ENCODE peak calls at places on chromosomes 1 and 21, in ten cellular contexts. One of them, this sample, is unnamed.

GRCh38 chr1:47635597-47635996 is 197.8 kb downstream of the FOXD2 start:
- DNase-seq in T-helper 2 cell: no peak
- DNase-seq in nephron progenitor cell: no peak
- DNase-seq in suprapubic skin: no peak
- DNase-seq in cardiac muscle cell: no peak
- DNase-seq in AG04449: no peak
- DNase-seq in activated naive CD4-positive, alpha-beta T cell treated with Interleukin-2 at 50 U/mL for 16 hours: no peak
- DNase-seq in stomach: no peak
- DNase-seq in left ventricle myocardium inferior: no peak
- DNase-seq in RWPE1: no peak
- DNase-seq in this sample: no peak

GRCh38 chr1:87370519-87370918 is 41.8 kb downstream of the LMO4 start:
- DNase-seq in nephron progenitor cell: no peak
- DNase-seq in AG04449: no peak
- DNase-seq in suprapubic skin: no peak
- DNase-seq in RWPE1: no peak
- DNase-seq in cardiac muscle cell: peak
- DNase-seq in stomach: no peak
- DNase-seq in left ventricle myocardium inferior: no peak
- DNase-seq in T-helper 2 cell: no peak
- DNase-seq in activated naive CD4-positive, alpha-beta T cell treated with Interleukin-2 at 50 U/mL for 16 hours: no peak
- DNase-seq in this sample: no peak

GRCh38 chr1:53327183-53327941 is 508 bp downstream of the LRP8 start:
- DNase-seq in AG04449: no peak
- DNase-seq in left ventricle myocardium inferior: no peak
- DNase-seq in cardiac muscle cell: peak
- DNase-seq in activated naive CD4-positive, alpha-beta T cell treated with Interleukin-2 at 50 U/mL for 16 hours: peak
- DNase-seq in stomach: no peak
- DNase-seq in suprapubic skin: peak
- DNase-seq in nephron progenitor cell: peak
- DNase-seq in RWPE1: peak
- DNase-seq in T-helper 2 cell: peak
- DNase-seq in this sample: peak

GRCh38 chr1:206606867-206607266 is 5.4 kb downstream of the EIF2D start:
- DNase-seq in T-helper 2 cell: no peak
- DNase-seq in left ventricle myocardium inferior: no peak
- DNase-seq in nephron progenitor cell: no peak
- DNase-seq in activated naive CD4-positive, alpha-beta T cell treated with Interleukin-2 at 50 U/mL for 16 hours: no peak
- DNase-seq in AG04449: no peak
- DNase-seq in stomach: no peak
- DNase-seq in RWPE1: peak
- DNase-seq in cardiac muscle cell: peak
- DNase-seq in suprapubic skin: no peak
- DNase-seq in this sample: peak

GRCh38 chr1:34762474-34763141 is 3.1 kb downstream of the GJB4 start:
- DNase-seq in RWPE1: peak
- DNase-seq in nephron progenitor cell: no peak
- DNase-seq in cardiac muscle cell: no peak
- DNase-seq in stomach: no peak
- DNase-seq in AG04449: no peak
- DNase-seq in left ventricle myocardium inferior: no peak
- DNase-seq in activated naive CD4-positive, alpha-beta T cell treated with Interleukin-2 at 50 U/mL for 16 hours: no peak
- DNase-seq in suprapubic skin: no peak
- DNase-seq in T-helper 2 cell: no peak
- DNase-seq in this sample: no peak

GRCh38 chr1:46303872-46304326 is 401 bp downstream of the UQCRH start:
- DNase-seq in activated naive CD4-positive, alpha-beta T cell treated with Interleukin-2 at 50 U/mL for 16 hours: no peak
- DNase-seq in stomach: no peak
- DNase-seq in RWPE1: no peak
- DNase-seq in suprapubic skin: no peak
- DNase-seq in AG04449: no peak
- DNase-seq in left ventricle myocardium inferior: no peak
- DNase-seq in T-helper 2 cell: no peak
- DNase-seq in nephron progenitor cell: no peak
- DNase-seq in cardiac muscle cell: no peak
- DNase-seq in this sample: no peak

GRCh38 chr1:30789388-30790255 is 32.0 kb upstream of the LAPTM5 start:
- DNase-seq in left ventricle myocardium inferior: no peak
- DNase-seq in activated naive CD4-positive, alpha-beta T cell treated with Interleukin-2 at 50 U/mL for 16 hours: no peak
- DNase-seq in AG04449: no peak
- DNase-seq in RWPE1: no peak
- DNase-seq in cardiac muscle cell: no peak
- DNase-seq in suprapubic skin: no peak
- DNase-seq in nephron progenitor cell: no peak
- DNase-seq in stomach: no peak
- DNase-seq in T-helper 2 cell: no peak
- DNase-seq in this sample: no peak

GRCh38 chr21:28392436-28392835 is 600.2 kb downstream of the LTN1 start:
- DNase-seq in T-helper 2 cell: no peak
- DNase-seq in left ventricle myocardium inferior: no peak
- DNase-seq in cardiac muscle cell: no peak
- DNase-seq in suprapubic skin: no peak
- DNase-seq in activated naive CD4-positive, alpha-beta T cell treated with Interleukin-2 at 50 U/mL for 16 hours: no peak
- DNase-seq in stomach: no peak
- DNase-seq in nephron progenitor cell: no peak
- DNase-seq in RWPE1: no peak
- DNase-seq in AG04449: no peak
- DNase-seq in this sample: no peak

GRCh38 chr1:31238986-31239613 is 587 bp downstream of the NKAIN1 start:
- DNase-seq in T-helper 2 cell: no peak
- DNase-seq in RWPE1: no peak
- DNase-seq in suprapubic skin: no peak
- DNase-seq in left ventricle myocardium inferior: no peak
- DNase-seq in cardiac muscle cell: no peak
- DNase-seq in activated naive CD4-positive, alpha-beta T cell treated with Interleukin-2 at 50 U/mL for 16 hours: no peak
- DNase-seq in stomach: no peak
- DNase-seq in nephron progenitor cell: peak
- DNase-seq in AG04449: no peak
- DNase-seq in this sample: peak

GRCh38 chr21:37551406-37552355 is 185.1 kb downstream of the DYRK1A start:
- DNase-seq in nephron progenitor cell: no peak
- DNase-seq in left ventricle myocardium inferior: no peak
- DNase-seq in activated naive CD4-positive, alpha-beta T cell treated with Interleukin-2 at 50 U/mL for 16 hours: no peak
- DNase-seq in cardiac muscle cell: peak
- DNase-seq in T-helper 2 cell: no peak
- DNase-seq in stomach: peak
- DNase-seq in RWPE1: no peak
- DNase-seq in AG04449: no peak
- DNase-seq in suprapubic skin: peak
- DNase-seq in this sample: peak

GRCh38 chr1:25243907-25244306 is 3.3 kb downstream of the RSRP1 start:
- DNase-seq in nephron progenitor cell: no peak
- DNase-seq in activated naive CD4-positive, alpha-beta T cell treated with Interleukin-2 at 50 U/mL for 16 hours: no peak
- DNase-seq in T-helper 2 cell: no peak
- DNase-seq in RWPE1: no peak
- DNase-seq in AG04449: no peak
- DNase-seq in suprapubic skin: no peak
- DNase-seq in stomach: no peak
- DNase-seq in left ventricle myocardium inferior: no peak
- DNase-seq in cardiac muscle cell: no peak
- DNase-seq in this sample: no peak

GRCh38 chr1:224666078-224666477 is 50.0 kb downstream of the CNIH3 start:
- DNase-seq in suprapubic skin: no peak
- DNase-seq in cardiac muscle cell: no peak
- DNase-seq in stomach: no peak
- DNase-seq in AG04449: no peak
- DNase-seq in left ventricle myocardium inferior: no peak
- DNase-seq in activated naive CD4-positive, alpha-beta T cell treated with Interleukin-2 at 50 U/mL for 16 hours: no peak
- DNase-seq in nephron progenitor cell: no peak
- DNase-seq in T-helper 2 cell: no peak
- DNase-seq in RWPE1: no peak
- DNase-seq in this sample: no peak

GRCh38 chr1:18320051-18320450 is 160.7 kb upstream of the KLHDC7A start:
- DNase-seq in stomach: peak
- DNase-seq in left ventricle myocardium inferior: no peak
- DNase-seq in T-helper 2 cell: no peak
- DNase-seq in nephron progenitor cell: no peak
- DNase-seq in activated naive CD4-positive, alpha-beta T cell treated with Interleukin-2 at 50 U/mL for 16 hours: no peak
- DNase-seq in cardiac muscle cell: no peak
- DNase-seq in AG04449: no peak
- DNase-seq in suprapubic skin: no peak
- DNase-seq in RWPE1: no peak
- DNase-seq in this sample: no peak

GRCh38 chr1:170590921-170591705 is 59.1 kb downstream of the GORAB start:
- DNase-seq in left ventricle myocardium inferior: no peak
- DNase-seq in T-helper 2 cell: no peak
- DNase-seq in activated naive CD4-positive, alpha-beta T cell treated with Interleukin-2 at 50 U/mL for 16 hours: no peak
- DNase-seq in cardiac muscle cell: no peak
- DNase-seq in nephron progenitor cell: no peak
- DNase-seq in RWPE1: no peak
- DNase-seq in stomach: no peak
- DNase-seq in AG04449: no peak
- DNase-seq in suprapubic skin: no peak
- DNase-seq in this sample: peak

GRCh38 chr1:206540044-206540758 is 32.9 kb downstream of the RASSF5 start:
- DNase-seq in activated naive CD4-positive, alpha-beta T cell treated with Interleukin-2 at 50 U/mL for 16 hours: no peak
- DNase-seq in T-helper 2 cell: no peak
- DNase-seq in RWPE1: no peak
- DNase-seq in left ventricle myocardium inferior: no peak
- DNase-seq in stomach: peak
- DNase-seq in cardiac muscle cell: peak
- DNase-seq in nephron progenitor cell: no peak
- DNase-seq in suprapubic skin: no peak
- DNase-seq in AG04449: no peak
- DNase-seq in this sample: no peak

GRCh38 chr21:41892726-41893125 is 13.6 kb upstream of the PRDM15 start:
- DNase-seq in left ventricle myocardium inferior: no peak
- DNase-seq in activated naive CD4-positive, alpha-beta T cell treated with Interleukin-2 at 50 U/mL for 16 hours: no peak
- DNase-seq in suprapubic skin: no peak
- DNase-seq in T-helper 2 cell: no peak
- DNase-seq in AG04449: no peak
- DNase-seq in nephron progenitor cell: no peak
- DNase-seq in RWPE1: no peak
- DNase-seq in cardiac muscle cell: no peak
- DNase-seq in stomach: no peak
- DNase-seq in this sample: no peak

This sample was measured in SK-N-DZ.